ENCODE peak calls at places on chromosomes 5 and 9, in four cellular contexts. X, T, G and R are unnamed samples.

GRCh38 chr9:135158572-135158937 is 71.1 kb downstream of the OLFM1 start:
- DNase-seq in X (no peak), T (no peak), G (no peak), R (no peak)

GRCh38 chr5:178385472-178385853 is 152.9 kb upstream of the PHYKPL start:
- DNase-seq in X (peak; percentile 10), T (peak; percentile 16), G (no peak), R (no peak)

GRCh38 chr5:103014983-103015382 is 105.0 kb downstream of the GIN1 start:
- DNase-seq in X (no peak), T (no peak), G (no peak), R (no peak)

GRCh38 chr9:112844771-112845542 is 45.7 kb downstream of the SLC46A2 start:
- DNase-seq in X (peak; percentile 84), T (peak; percentile 70), G (peak; percentile 52), R (peak; percentile 83)

GRCh38 chr9:74742792-74743389 is 144.8 kb downstream of the TRPM6 start:
- DNase-seq in X (peak; percentile 43), T (peak; percentile 33), G (peak; percentile 2), R (peak; percentile 8)

GRCh38 chr9:128383791-128384190 is 12.6 kb downstream of the URM1 start:
- DNase-seq in X (no peak), T (no peak), G (no peak), R (no peak)

GRCh38 chr9:69809304-69809863 is 11.2 kb upstream of the CFAP95 start:
- DNase-seq in X (peak; percentile 50), T (no peak), G (no peak), R (no peak)

GRCh38 chr5:165334186-165334585 is 1828.8 kb downstream of the MAT2B start:
- DNase-seq in X (no peak), T (no peak), G (no peak), R (no peak)

GRCh38 chr5:68538886-68539420 is 323.4 kb downstream of the PIK3R1 start:
- DNase-seq in X (no peak), T (no peak), G (no peak), R (no peak)

GRCh38 chr5:142104491-142104890 is 4.1 kb upstream of the NDFIP1 start:
- DNase-seq in X (no peak), T (no peak), G (no peak), R (no peak)

GRCh38 chr9:137021979-137022619 is 5.9 kb downstream of the ABCA2 start:
- DNase-seq in X (peak; percentile 98), T (peak; percentile 94), G (peak; percentile 88), R (peak; percentile 94)

GRCh38 chr5:137214446-137215189 is 284.5 kb downstream of the SPOCK1 start:
- DNase-seq in X (no peak), T (no peak), G (peak; percentile 32), R (no peak)

DNA sequence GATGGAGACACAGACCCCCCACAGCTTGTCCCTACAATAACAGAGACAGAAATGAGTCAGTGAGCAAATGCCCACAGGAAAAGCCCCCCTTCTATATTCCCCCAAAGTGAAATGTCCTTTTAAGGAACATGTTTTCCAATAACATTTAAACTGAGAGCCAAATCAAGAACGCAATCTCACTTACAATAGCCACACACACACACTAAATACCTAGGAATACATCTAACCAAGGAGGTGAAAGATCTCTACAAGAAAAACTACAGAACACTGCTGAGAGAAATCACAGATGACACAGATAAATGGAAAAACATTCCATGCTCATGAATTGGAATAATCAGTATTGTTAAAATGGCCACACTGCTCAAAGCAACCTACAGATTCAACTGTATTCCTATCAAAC is 48.9 kb downstream of the TEX10 start:
- DNase-seq in X (no peak), T (no peak), G (no peak), R (no peak)
- TF ChIP-seq HMGXB4 in X (no peak), T (no peak), G (no peak), R (no peak)

DNA sequence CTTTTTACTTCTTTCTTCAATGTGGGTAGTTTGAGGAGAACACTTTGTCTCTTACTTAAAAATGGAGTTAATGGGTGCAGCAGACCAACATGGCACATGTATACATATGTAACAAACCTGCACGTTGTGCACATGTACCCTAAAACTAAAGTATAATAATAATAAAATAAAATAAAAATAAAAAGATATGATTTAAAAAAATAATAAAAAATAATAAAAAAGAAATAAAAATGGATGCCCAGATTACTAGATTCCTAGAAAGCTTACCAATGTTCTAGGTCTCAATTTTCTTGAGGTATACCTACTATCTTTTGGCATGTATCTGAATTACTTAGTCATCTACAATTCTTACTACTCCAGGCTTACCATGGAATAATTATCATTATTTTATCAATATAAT is 2001.6 kb upstream of the CDH9 start:
- DNase-seq in X (no peak), T (no peak), G (no peak), R (no peak)
- TF ChIP-seq HMGXB4 in X (no peak), T (no peak), G (no peak), R (no peak)

DNA sequence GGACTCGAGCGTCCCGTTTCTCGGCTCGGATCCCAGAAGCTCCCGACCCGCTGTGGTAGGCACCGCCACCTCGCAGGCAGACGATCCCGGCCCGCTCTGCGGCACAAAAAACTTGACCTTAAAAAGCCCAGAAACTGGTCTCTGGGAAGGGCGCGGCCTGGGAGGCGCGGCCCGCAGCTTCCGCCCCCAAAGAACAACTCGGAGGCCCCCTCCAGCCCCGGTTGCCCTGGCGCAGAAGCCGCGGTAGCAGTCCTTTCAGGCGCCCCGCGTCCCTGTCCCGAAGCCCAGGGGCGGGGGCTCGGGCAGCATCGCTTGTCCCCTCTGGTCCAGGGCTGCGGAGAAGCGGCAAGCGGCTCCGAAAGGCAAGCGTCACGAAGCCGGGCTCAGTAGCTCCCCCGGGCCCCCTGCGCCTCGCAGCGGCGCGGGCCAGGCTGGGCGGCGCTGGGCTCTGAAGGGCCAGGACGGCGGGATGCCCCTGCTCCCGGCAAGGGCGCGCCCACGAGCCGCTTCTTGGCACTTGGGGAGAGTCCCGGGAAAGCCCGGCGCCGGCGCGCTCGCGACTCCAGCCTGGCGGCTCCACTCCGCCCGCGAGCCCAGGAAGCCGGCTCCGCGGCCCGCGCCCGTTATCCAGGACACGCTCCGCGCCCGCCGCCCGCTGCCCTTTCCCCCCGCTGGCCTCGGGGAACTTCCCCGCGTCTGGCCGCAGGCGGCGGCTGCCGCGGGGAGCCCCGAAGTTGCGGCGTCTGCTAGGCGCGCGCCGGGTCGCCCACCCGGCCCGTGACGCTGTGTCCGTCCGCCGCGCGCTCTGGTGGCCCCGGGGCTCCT is at the start of gene GCNT4:
- DNase-seq in X (peak; percentile 62), T (peak; percentile 56), G (no peak), R (no peak)
- TF ChIP-seq HMGXB4 in X (peak; percentile 52), T (no peak), G (no peak), R (no peak)

GRCh38 chr5:148125641-148126040 is 42.7 kb upstream of the SPINK14 start:
- DNase-seq in X (no peak), T (peak; percentile 11), G (peak; percentile 8), R (no peak)
- TF ChIP-seq HMGXB4 in X (no peak), T (no peak), G (no peak), R (no peak)

GRCh38 chr5:78974011-78974410 is 11.1 kb downstream of the ARSB start:
- DNase-seq in X (no peak), T (no peak), G (no peak), R (no peak)
- TF ChIP-seq HMGXB4 in X (no peak), T (no peak), G (no peak), R (no peak)

GRCh38 chr5:3605298-3606010 is 9.8 kb downstream of the IRX1 start:
- DNase-seq in X (no peak), T (no peak), G (no peak), R (no peak)

GRCh38 chr5:3601060-3601710 is 5.6 kb downstream of the IRX1 start:
- DNase-seq in X (no peak), T (no peak), G (no peak), R (no peak)

GRCh38 chr5:3601929-3602712 is 6.5 kb downstream of the IRX1 start:
- DNase-seq in X (peak; percentile 42), T (no peak), G (no peak), R (no peak)

GRCh38 chr5:3604501-3604900 is 8.9 kb downstream of the IRX1 start:
- DNase-seq in X (no peak), T (no peak), G (no peak), R (no peak)

GRCh38 chr5:3602713-3603502 is 7.3 kb downstream of the IRX1 start:
- DNase-seq in X (peak; percentile 77), T (no peak), G (peak; percentile 1), R (peak; percentile 47)
- TF ChIP-seq HMGXB4 in X (no peak), T (no peak), G (no peak), R (no peak)

GRCh38 chr5:2889946-2890475 is 138.5 kb upstream of the IRX2 start:
- DNase-seq in X (no peak), T (no peak), G (no peak), R (no peak)

GRCh38 chr5:2891781-2892180 is 140.3 kb upstream of the IRX2 start:
- DNase-seq in X (no peak), T (no peak), G (no peak), R (no peak)

GRCh38 chr5:2886531-2886930 is 135.1 kb upstream of the IRX2 start:
- DNase-seq in X (no peak), T (no peak), G (no peak), R (no peak)

GRCh38 chr5:2887401-2888348 is 136.2 kb upstream of the IRX2 start:
- DNase-seq in X (no peak), T (no peak), G (no peak), R (no peak)

DNA sequence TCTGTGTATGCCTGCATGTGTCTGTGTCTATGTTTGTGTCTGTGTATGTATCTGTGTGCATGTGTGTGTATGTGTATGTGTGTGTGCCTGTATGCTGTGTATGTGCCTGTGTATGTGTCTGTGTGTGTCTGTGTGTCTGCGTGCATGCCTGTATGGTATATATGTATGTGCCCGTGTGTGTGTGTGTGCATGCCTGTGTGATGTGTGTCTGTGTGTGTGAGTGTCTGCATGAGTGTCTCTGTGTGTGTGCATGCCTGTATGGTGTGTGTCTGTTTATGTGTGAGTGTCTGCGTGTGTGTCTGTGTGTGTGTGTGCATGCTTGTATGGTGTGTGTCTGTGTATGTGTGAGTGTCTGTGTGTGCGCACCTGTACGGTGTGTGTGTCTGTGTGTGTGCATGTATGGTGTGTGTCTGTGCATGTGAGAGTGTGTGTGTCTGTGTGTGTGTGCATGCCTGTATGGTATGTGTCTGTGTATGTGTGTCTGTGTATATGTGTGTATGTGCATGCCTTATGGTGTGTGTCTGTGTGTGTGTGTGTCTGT is 137.1 kb upstream of the IRX2 start:
- DNase-seq in X (no peak), T (no peak), G (no peak), R (no peak)
- TF ChIP-seq HMGXB4 in X (no peak), T (no peak), G (no peak), R (no peak)

GRCh38 chr5:115179068-115179958 is 9.6 kb upstream of the TRIM36 start:
- DNase-seq in X (peak; percentile 54), T (no peak), G (no peak), R (no peak)

GRCh38 chr5:115181757-115182156 is 12.0 kb upstream of the TRIM36 start:
- DNase-seq in X (no peak), T (no peak), G (no peak), R (no peak)

GRCh38 chr5:115184780-115185179 is 15.1 kb upstream of the TRIM36 start:
- DNase-seq in X (no peak), T (no peak), G (no peak), R (no peak)

DNA sequence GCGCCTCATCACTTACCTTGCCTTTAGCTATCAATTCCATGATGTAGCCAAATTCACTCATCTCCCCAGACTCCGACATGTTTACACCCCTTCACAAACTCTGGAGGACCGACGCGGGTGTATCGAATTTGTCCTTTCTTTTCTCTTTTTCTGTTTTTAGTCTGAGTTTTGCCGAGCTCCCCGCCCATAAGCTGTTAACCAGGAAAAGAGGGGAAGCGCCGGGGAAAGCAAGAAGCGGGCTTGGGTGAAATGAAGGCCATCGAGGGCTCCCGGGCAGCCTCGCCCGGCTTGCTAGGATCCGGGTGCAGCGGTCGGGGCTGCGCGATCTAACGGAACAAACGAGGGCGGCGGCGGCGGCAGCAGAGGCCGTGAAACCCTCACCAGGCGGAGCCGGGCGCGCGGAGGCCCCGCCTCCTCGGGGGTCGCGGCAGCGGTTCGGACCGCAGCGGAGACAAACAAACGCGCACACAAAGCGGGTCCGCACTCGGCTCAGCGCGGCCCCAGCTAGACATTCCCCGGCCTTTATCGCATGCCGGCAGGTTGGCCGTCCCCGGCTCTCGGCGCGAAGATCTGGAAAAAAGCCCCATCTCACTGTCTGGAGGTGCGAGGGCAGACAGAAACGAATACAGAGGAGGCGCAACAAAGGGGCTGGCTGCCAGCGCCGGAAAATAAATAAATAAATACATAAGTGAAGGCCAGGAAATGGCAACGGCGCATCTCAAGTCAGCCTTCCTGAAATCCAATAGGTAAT is 10.4 kb upstream of the TRIM36 start:
- DNase-seq in X (peak; percentile 79), T (peak; percentile 19), G (no peak), R (no peak)
- TF ChIP-seq HMGXB4 in X (peak; percentile 62), T (no peak), G (peak; percentile 29), R (no peak)